ENCODE peak calls at places on chromosomes 5 and 9, in ten cellular contexts. D is fibroblast of lung, O is GM23248, A is lower lobe of right lung, I is colonic mucosa, R is K562, E is SK-N-SH, T is pancreas, L is neural progenitor cell, C is right atrium auricular region. X is an unnamed sample.
A peak's percentile ranks its signal among the peaks of the same experiment; 100 is the strongest.

GRCh38 chr9:101176384-101176783 is 147.9 kb downstream of the PLPPR1 start:
- DNase-seq in D (no peak), O (no peak), A (no peak), I (no peak), R (peak; percentile 8), E (no peak), T (no peak), L (no peak), C (no peak), X (no peak)

GRCh38 chr5:101424530-101425175 is 521.6 kb upstream of the ST8SIA4 start:
- DNase-seq in D (peak; percentile 95), O (peak; percentile 89), A (no peak), I (no peak), R (no peak), E (no peak), T (no peak), L (no peak), C (no peak), X (no peak)

GRCh38 chr9:120454427-120454826 is 125.5 kb downstream of the CDK5RAP2 start:
- DNase-seq in D (no peak), O (no peak), A (no peak), I (no peak), R (no peak), E (no peak), T (no peak), L (no peak), C (peak; percentile 30), X (no peak)

GRCh38 chr5:132221781-132222648 is 5.6 kb downstream of the P4HA2 start:
- DNase-seq in D (peak; percentile 79), O (peak; percentile 82), A (no peak), I (peak; percentile 38), R (no peak), E (no peak), T (peak; percentile 53), L (no peak), C (peak; percentile 77), X (no peak)

GRCh38 chr9:98168952-98169488 is 23.4 kb downstream of the CORO2A start:
- DNase-seq in D (peak; percentile 57), O (peak; percentile 42), A (no peak), I (peak; percentile 57), R (peak; percentile 73), E (peak; percentile 83), T (no peak), L (peak; percentile 65), C (no peak), X (peak; percentile 91)

GRCh38 chr9:108543251-108543768 is 312.5 kb downstream of the ACTL7B start:
- DNase-seq in D (peak; percentile 54), O (peak; percentile 78), A (no peak), I (no peak), R (no peak), E (no peak), T (no peak), L (peak; percentile 74), C (no peak), X (no peak)

GRCh38 chr9:5629312-5630037 is 568 bp downstream of the RIC1 start:
- DNase-seq in D (peak; percentile 25), O (peak; percentile 73), A (peak; percentile 77), I (peak; percentile 53), R (no peak), E (peak; percentile 69), T (peak; percentile 56), L (peak; percentile 66), C (no peak), X (peak; percentile 38)

GRCh38 chr9:14895806-14896205 is 14.4 kb downstream of the FREM1 start:
- DNase-seq in D (no peak), O (peak; percentile 57), A (no peak), I (no peak), R (no peak), E (no peak), T (no peak), L (no peak), C (no peak), X (no peak)

GRCh38 chr9:115353681-115354080 is 235.7 kb upstream of the TNC start:
- DNase-seq in D (peak; percentile 42), O (no peak), A (no peak), I (no peak), R (no peak), E (no peak), T (no peak), L (no peak), C (no peak), X (no peak)

GRCh38 chr9:134069536-134070399 is 1.9 kb upstream of the BRD3 start:
- DNase-seq in D (no peak), O (no peak), A (no peak), I (no peak), R (no peak), E (no peak), T (peak; percentile 18), L (no peak), C (no peak), X (no peak)

GRCh38 chr9:38423273-38423938 is 848 bp downstream of the IGFBPL1 start:
- DNase-seq in D (no peak), O (no peak), A (no peak), I (no peak), R (no peak), E (peak; percentile 40), T (no peak), L (no peak), C (no peak), X (no peak)

GRCh38 chr9:38422555-38423245 is 1.6 kb downstream of the IGFBPL1 start:
- DNase-seq in D (no peak), O (no peak), A (no peak), I (no peak), R (no peak), E (peak; percentile 44), T (no peak), L (no peak), C (no peak), X (no peak)

GRCh38 chr9:38424918-38425317 is 664 bp upstream of the IGFBPL1 start:
- DNase-seq in D (no peak), O (no peak), A (no peak), I (no peak), R (no peak), E (no peak), T (no peak), L (no peak), C (no peak), X (no peak)

GRCh38 chr9:38421498-38422211 is 2.6 kb downstream of the IGFBPL1 start:
- DNase-seq in D (no peak), O (no peak), A (no peak), I (no peak), R (no peak), E (peak; percentile 91), T (no peak), L (peak; percentile 91), C (no peak), X (peak; percentile 72)

GRCh38 chr9:38423939-38424843 is at the start of gene IGFBPL1:
- DNase-seq in D (peak; percentile 35), O (peak; percentile 55), A (no peak), I (no peak), R (peak; percentile 36), E (peak; percentile 89), T (no peak), L (peak; percentile 88), C (no peak), X (peak; percentile 72)
- H3K4me3 ChIP-seq in D (no peak within 1 kb of the TSS), O (peak within 1 kb of the TSS; percentile 64), A (peak within 1 kb of the TSS; percentile 45), I (peak within 1 kb of the TSS; percentile 23), R (no peak within 1 kb of the TSS), E (peak within 1 kb of the TSS; percentile 56), T (peak within 1 kb of the TSS; percentile 11), L (peak within 1 kb of the TSS; percentile 44), C (peak within 1 kb of the TSS; percentile 7), X (peak within 1 kb of the TSS; percentile 58)

GRCh38 chr5:179371681-179372675 is 26.7 kb upstream of the ADAMTS2 start:
- DNase-seq in D (no peak), O (no peak), A (no peak), I (no peak), R (no peak), E (peak; percentile 64), T (peak; percentile 12), L (no peak), C (no peak), X (peak; percentile 43)
- H3K9me3 ChIP-seq in D (no peaks in the 10 kb centered on the region), O (no peaks in the 10 kb centered on the region), A (no peaks in the 10 kb centered on the region), I (no peaks in the 10 kb centered on the region), R (no peaks in the 10 kb centered on the region), E (no peaks in the 10 kb centered on the region), T (no peaks in the 10 kb centered on the region), L (no peaks in the 10 kb centered on the region), C (no peaks in the 10 kb centered on the region), X (no peaks in the 10 kb centered on the region)

DNA sequence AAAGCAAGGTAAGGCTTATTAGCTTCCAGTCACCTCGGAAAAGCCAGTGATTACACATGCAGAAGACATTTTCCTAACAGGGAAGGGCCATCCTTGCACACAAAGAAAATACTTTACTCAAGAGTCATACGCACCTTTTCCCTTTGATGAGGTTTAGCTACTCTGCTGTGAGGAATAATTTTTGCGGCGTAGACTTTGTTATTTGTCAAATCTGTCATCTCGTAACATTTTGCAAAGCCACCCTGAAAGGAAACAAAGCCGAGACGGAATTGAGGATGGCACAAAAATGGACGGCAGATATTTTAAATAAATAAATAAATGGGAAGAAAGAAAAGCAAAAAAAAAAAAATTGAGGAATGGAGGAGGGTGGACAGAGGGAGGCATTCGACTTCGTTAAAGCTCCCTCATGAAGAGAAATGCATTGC is 1.0 kb downstream of the PLK2 start:
- DNase-seq in D (peak; percentile 68), O (peak; percentile 36), A (no peak), I (no peak), R (no peak), E (peak; percentile 2), T (no peak), L (no peak), C (no peak), X (no peak)
- H3K4me3 ChIP-seq in D (peak overlapping the region; percentile 56), O (peak overlapping the region; percentile 98), A (peak overlapping the region; percentile 78), I (peak overlapping the region; percentile 78), R (no peak overlapping the region), E (peak overlapping the region; percentile 90), T (peak overlapping the region; percentile 79), L (peak overlapping the region; percentile 63), C (peak overlapping the region; percentile 86), X (peak overlapping the region; percentile 86)

GRCh38 chr9:90767523-90768100 is 34.0 kb upstream of the SYK start:
- DNase-seq in D (no peak), O (no peak), A (no peak), I (no peak), R (no peak), E (no peak), T (no peak), L (peak; percentile 34), C (no peak), X (no peak)
- H3K9me3 ChIP-seq in D (no peaks in the 10 kb centered on the region), O (peaks cover 4% of the 10 kb centered on the region), A (no peaks in the 10 kb centered on the region), I (no peaks in the 10 kb centered on the region), R (no peaks in the 10 kb centered on the region), E (peaks cover 9% of the 10 kb centered on the region), T (no peaks in the 10 kb centered on the region), L (peaks cover 22% of the 10 kb centered on the region), C (no peaks in the 10 kb centered on the region), X (peaks cover 22% of the 10 kb centered on the region)

DNA sequence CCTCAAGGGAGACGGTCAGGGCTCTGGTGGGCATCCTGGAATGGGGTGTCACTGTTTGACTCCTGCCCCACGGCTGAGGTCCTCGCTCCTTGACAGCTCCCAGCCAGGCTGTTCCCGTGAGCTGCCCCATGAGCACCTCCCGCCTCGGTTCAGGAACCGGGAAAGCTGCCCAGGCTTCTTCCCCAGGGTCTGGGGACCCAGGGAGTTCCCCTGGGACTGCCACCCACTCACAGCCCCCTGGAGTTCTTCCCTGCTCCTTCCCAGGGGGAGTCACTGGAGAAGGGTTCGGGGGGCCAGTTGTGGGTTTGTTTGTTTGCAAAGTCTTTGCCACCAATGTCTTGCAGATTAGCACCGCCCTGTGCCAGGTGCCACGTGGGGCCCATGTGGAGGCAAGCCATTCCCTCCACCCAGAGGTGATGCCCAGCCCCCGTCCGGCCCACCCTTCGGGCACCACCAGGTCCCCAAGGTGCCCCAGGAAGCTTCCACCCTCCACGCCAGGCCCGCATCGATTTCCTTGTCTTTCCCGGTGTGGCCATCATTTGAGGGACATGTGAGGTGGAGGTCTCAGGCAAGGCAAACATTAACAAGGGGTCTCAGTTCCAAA is 1.3 kb downstream of the PLPP7 start:
- DNase-seq in D (no peak), O (no peak), A (no peak), I (no peak), R (no peak), E (no peak), T (no peak), L (no peak), C (no peak), X (no peak)
- H3K4me3 ChIP-seq in D (peak overlapping the region; percentile 50), O (no peak overlapping the region), A (peak overlapping the region; percentile 51), I (peak overlapping the region; percentile 34), R (no peak overlapping the region), E (peak overlapping the region; percentile 57), T (no peak overlapping the region), L (no peak overlapping the region), C (peak overlapping the region; percentile 59), X (no peak overlapping the region)

X was measured in WERI-Rb-1.